ENCODE peak calls at places on chromosomes 2 and 18, in seven cellular contexts. C is endodermal cell, G is pancreas, L is GM23338, O is breast epithelium, Y is right atrium auricular region, P is fibroblast of lung. V is an unnamed sample.

GRCh38 chr18:28079883-28080282 is 97.0 kb downstream of the CDH2 start:
- DNase-seq in G (no peak), Y (no peak), C (no peak), O (no peak), L (no peak), P (no peak), V (no peak)

GRCh38 chr2:177229448-177230242 is 17.1 kb downstream of the HNRNPA3 start:
- DNase-seq in G (no peak), P (no peak), L (no peak), O (no peak), Y (no peak), C (no peak), V (no peak)

GRCh38 chr18:79868811-79869541 is 71.2 kb downstream of the KCNG2 start:
- DNase-seq in C (peak), G (no peak), O (no peak), Y (no peak), L (no peak), P (no peak), V (no peak)

GRCh38 chr2:108271691-108272253 is 16.9 kb upstream of the SULT1C2 start:
- DNase-seq in Y (no peak), L (no peak), G (no peak), O (no peak), P (peak), C (no peak), V (peak)

GRCh38 chr2:147989809-147990403 is 30.6 kb downstream of the ORC4 start:
- DNase-seq in G (no peak), O (no peak), L (peak), Y (no peak), C (no peak), P (peak), V (peak)

GRCh38 chr18:67194886-67195285 is 321.6 kb downstream of the DSEL start:
- DNase-seq in G (no peak), O (no peak), Y (no peak), C (peak), L (peak), P (no peak), V (no peak)

GRCh38 chr2:159168707-159169106 is 117.8 kb downstream of the WDSUB1 start:
- DNase-seq in C (no peak), L (peak), O (no peak), G (no peak), P (peak), Y (no peak), V (no peak)

GRCh38 chr2:222862915-222863544 is 2.2 kb downstream of the ACSL3 start:
- DNase-seq in L (no peak), G (no peak), C (no peak), O (no peak), P (peak), Y (no peak), V (no peak)

GRCh38 chr2:53987336-53987921 is 16.6 kb upstream of the PSME4 start:
- DNase-seq in Y (no peak), L (no peak), O (no peak), G (no peak), P (peak), C (no peak), V (no peak)

GRCh38 chr2:11546072-11546471 is 12.2 kb downstream of the GREB1 start:
- DNase-seq in C (no peak), G (no peak), Y (no peak), L (no peak), P (no peak), O (no peak), V (no peak)

GRCh38 chr2:147382322-147382948 is 462.4 kb upstream of the ACVR2A start:
- DNase-seq in L (no peak), G (peak), C (no peak), P (no peak), Y (no peak), O (peak), V (peak)

GRCh38 chr2:187499941-187500532 is 52.0 kb upstream of the CALCRL start:
- DNase-seq in C (peak), Y (no peak), P (peak), G (peak), O (no peak), L (peak), V (peak)

GRCh38 chr18:78770149-78771139 is 209.2 kb upstream of the SALL3 start:
- DNase-seq in O (peak), Y (peak), P (no peak), G (no peak), C (peak), L (peak), V (no peak)

GRCh38 chr2:58731488-58731869 is 490.4 kb upstream of the FANCL start:
- DNase-seq in O (no peak), C (no peak), G (no peak), Y (no peak), L (no peak), P (no peak), V (no peak)

DNA sequence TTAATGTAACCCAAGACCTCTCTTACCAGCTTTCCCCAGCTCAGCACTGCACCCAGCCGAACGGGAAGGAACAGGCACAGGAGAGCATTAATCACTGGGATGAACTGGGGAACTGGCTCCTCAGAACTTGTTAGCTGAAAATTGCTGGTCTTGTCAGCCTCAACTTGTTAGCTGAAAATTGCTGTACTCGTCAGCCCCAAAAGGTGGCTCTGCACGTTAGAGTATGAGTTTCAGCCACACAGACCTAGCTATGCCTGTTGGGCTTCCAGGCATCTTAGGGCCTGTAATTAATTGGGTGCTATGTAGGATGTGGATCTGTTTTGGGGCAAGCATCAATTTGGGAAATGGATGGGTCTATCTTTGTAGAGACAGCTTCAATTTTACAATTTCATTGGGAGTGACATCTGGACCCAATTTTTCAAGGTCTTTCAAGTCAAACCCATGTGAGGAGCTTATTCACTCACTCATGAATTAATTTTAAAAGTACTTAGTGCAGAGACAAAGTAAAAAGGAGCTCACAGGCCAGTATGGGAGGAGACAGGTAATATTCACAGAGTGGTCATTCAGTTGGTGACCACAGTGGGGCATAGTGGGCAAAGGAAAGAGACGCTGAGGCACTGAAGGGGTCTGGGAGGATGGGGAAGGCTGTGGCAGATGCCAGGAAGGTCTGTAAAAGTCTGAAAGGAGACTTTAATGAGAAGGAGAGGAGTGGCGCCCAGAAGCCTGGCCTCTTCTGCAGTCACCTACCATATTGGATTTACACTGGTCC is 75.8 kb downstream of the CD8B2 start:
- DNase-seq in P (no peak), Y (no peak), O (no peak), G (no peak), L (peak), C (peak), V (no peak)
- TF ChIP-seq CTCF in P (no peak), Y (no peak), O (no peak), G (no peak), L (peak), C (peak), V (no peak)

DNA sequence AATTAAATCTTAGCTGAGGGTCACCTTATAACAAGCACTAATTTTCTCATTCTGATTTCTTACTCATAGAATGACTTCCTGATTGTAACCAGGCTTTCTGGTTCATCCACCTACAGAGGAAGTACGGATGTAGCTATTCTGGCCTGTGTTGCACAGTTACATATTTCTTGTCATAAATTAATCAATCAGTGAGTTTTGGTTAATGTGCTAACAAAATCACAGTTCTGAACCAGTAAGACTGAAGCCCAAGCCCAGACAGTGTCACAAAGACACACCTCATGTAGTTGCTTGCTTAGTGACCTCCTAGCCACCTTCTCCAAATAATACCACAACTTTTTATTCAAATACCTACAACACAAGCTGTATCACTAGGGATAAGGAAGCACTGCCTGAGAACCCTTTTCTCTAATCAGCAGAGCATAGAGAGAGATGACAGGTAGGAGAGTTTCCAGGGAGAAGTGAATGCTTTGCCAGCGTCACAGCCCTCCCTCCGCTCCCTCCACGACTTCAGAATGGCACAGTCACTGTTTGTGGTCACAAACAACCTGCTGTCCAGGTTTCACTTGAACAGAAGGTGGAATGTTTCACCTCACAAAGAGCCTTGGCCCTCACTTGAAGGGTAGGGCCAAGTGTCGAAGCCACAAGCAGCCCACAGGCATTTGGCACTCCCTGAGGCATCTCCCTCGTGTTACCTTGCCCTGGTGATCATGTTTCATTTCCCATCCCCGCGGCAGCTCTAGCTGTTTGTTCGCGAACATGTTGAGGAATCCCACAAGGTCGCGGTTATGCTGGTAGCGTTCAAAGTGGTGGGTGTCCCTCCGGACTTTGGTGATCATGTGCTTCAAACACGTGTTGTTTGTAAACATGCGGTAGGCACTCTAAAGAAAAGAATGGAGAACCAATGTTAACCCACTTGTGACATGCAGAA is 120.8 kb upstream of the STK17B start:
- DNase-seq in O (peak), G (no peak), C (no peak), L (peak), P (peak), Y (no peak), V (peak)
- H3K27ac ChIP-seq in O (peak), G (peak), C (no peak), L (no peak), P (no peak), Y (no peak), V (no peak)

GRCh38 chr2:152098798-152099654 is at the start of gene CACNB4:
- DNase-seq in Y (no peak), G (no peak), O (no peak), P (no peak), L (peak), C (peak), V (no peak)

GRCh38 chr2:152094014-152094413 is 4.8 kb downstream of the CACNB4 start:
- DNase-seq in G (no peak), Y (no peak), C (no peak), L (no peak), O (no peak), P (no peak), V (no peak)

GRCh38 chr2:152098033-152098797 is 629 bp downstream of the CACNB4 start:
- DNase-seq in C (peak), G (no peak), P (no peak), Y (no peak), O (no peak), L (peak), V (peak)

GRCh38 chr2:152099655-152100050 is 809 bp upstream of the CACNB4 start:
- DNase-seq in O (no peak), P (no peak), L (no peak), C (no peak), G (no peak), Y (no peak), V (no peak)

GRCh38 chr2:152097291-152098032 is 1.4 kb downstream of the CACNB4 start:
- DNase-seq in O (no peak), G (no peak), P (no peak), C (peak), Y (peak), L (peak), V (peak)
- TF ChIP-seq CTCF in O (no peak), G (no peak), P (no peak), C (no peak), Y (no peak), L (no peak), V (no peak)

GRCh38 chr2:28612131-28612812 is 116.4 kb downstream of the PLB1 start:
- DNase-seq in L (no peak), G (no peak), O (no peak), P (no peak), C (no peak), Y (no peak), V (no peak)

GRCh38 chr2:28610583-28611201 is 114.8 kb downstream of the PLB1 start:
- DNase-seq in L (no peak), Y (no peak), P (peak), O (peak), G (peak), C (no peak), V (peak)

GRCh38 chr2:28608061-28608828 is 112.4 kb downstream of the PLB1 start:
- DNase-seq in C (no peak), O (no peak), L (peak), P (no peak), G (no peak), Y (no peak), V (no peak)

GRCh38 chr2:28606986-28607441 is 111.2 kb downstream of the PLB1 start:
- DNase-seq in L (peak), C (peak), Y (no peak), P (peak), O (no peak), G (no peak), V (no peak)

DNA sequence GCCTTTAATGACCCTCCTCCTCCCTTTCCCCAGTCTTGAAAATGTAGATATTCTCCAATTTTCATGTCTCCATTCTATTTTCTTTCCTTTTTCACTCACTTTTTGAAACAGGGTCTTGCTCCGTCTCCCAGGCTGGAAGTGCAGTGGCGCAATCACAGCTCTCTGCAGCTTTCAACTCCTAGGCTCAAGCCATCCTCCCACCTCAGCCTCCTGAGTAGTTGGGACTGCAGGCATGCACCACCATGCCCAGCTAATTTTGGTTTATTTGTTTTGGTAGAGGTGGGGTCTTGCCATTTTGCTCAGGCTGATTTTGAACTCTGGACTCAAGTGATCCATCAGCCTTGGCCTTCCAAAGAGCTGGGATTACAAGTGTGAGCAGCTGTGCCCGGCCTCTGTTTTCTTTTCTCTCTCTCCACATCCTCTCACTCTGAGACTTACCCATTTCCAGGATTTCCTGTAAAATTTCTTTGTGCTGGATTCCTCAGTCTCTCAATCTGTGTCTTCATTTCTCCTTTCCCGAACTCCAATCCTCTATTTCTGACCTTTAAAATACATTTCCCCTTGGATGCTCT is 113.1 kb downstream of the PLB1 start:
- DNase-seq in P (no peak), G (no peak), C (no peak), O (no peak), Y (no peak), L (no peak), V (no peak)
- H3K27ac ChIP-seq in P (no peak), G (no peak), C (no peak), O (peak), Y (peak), L (no peak), V (peak)

GRCh38 chr2:26230806-26231205 is 13.6 kb downstream of the HADHA start:
- DNase-seq in O (no peak), Y (no peak), G (no peak), L (no peak), C (no peak), P (no peak), V (no peak)

GRCh38 chr2:26238301-26238958 is 6.0 kb downstream of the HADHA start:
- DNase-seq in P (no peak), G (no peak), L (no peak), O (no peak), Y (no peak), C (no peak), V (no peak)

GRCh38 chr2:26237868-26238267 is 6.6 kb downstream of the HADHA start:
- DNase-seq in O (no peak), P (no peak), C (no peak), Y (no peak), G (no peak), L (no peak), V (no peak)

GRCh38 chr2:26229595-26229994 is 14.8 kb downstream of the HADHA start:
- DNase-seq in G (no peak), P (no peak), Y (no peak), L (no peak), C (no peak), O (no peak), V (no peak)

DNA sequence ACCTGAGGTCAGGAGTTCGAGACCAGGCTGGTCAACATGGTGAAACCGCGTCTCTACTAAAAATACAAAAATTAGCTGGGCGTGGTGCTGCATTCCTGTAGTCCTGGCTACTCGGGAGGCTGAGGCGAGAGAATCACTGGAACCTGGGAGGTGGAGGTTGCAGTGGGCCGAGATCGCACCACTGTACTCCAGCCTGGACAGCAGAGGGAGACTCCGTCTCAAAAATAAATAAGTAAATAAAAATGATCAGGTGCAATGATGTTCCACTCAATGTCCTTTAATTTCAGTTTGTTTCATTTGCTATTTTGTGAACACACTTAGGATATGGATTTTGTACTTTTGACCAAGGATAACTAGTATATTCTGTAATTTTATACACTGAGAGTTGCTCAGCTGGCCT is 9.3 kb downstream of the HADHA start:
- DNase-seq in O (no peak), P (no peak), C (no peak), Y (no peak), G (no peak), L (no peak), V (no peak)
- TF ChIP-seq CTCF in O (no peak), P (no peak), C (peak), Y (no peak), G (no peak), L (peak), V (peak)

GRCh38 chr18:33459612-33460011 is 19.1 kb upstream of the CCDC178 start:
- DNase-seq in Y (no peak), P (no peak), L (no peak), O (no peak), C (no peak), G (no peak), V (no peak)
- H3K27ac ChIP-seq in Y (no peak), P (no peak), L (no peak), O (no peak), C (no peak), G (no peak), V (no peak)

DNA sequence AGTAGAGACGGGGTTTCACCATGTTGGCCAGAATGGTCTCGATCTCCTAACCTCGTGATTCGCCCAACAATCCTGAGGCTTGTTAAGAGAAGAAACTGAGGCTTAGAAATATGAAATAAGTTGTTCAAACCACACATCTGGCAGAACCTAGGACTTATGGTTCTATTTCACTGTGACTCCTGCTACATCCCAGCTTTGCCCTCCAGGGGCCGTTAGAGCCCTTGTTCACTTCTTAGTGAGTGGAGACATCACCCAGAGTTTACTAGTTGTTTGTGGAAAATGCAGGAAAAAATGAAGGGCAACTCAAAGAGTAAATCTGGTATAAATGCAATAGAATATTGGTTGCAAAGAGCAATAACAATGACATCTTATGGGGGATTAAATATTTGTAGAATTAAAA is 43.9 kb downstream of the MARCHF4 start:
- DNase-seq in O (no peak), C (no peak), L (peak), P (no peak), Y (no peak), G (no peak), V (peak)
- TF ChIP-seq CTCF in O (no peak), C (peak), L (peak), P (peak), Y (no peak), G (no peak), V (no peak)